ENCODE peak calls at places on chromosomes 16 and 17, in ten cellular contexts. C is heart left ventricle; N is fibroblast of lung; T is NK-92 treated with Interleukin-12 subunit alpha and Interleukin-12 subunit beta, amount 100 ng/mL, for 24 hours; F is IMR-90; L is NCI-H1092 treated with DMSO at 0.1 percent for 48 hours; K is caudate nucleus; M is stimulated activated CD4-positive, alpha-beta T cell treated with anti-CD3 and anti-CD28 coated beads, Interleukin-1b, Interleukin-23, amount 100 ng/mL, for 24 hours; Z is astrocyte of the cerebellum; S is neural progenitor cell. W is an unnamed sample.

GRCh38 chr17:47066841-47067682 is 88.0 kb upstream of the RPRML start:
- DNase-seq in C (peak; percentile 89), N (peak; percentile 92), T (peak; percentile 77), F (peak; percentile 93), L (peak; percentile 80), K (peak; percentile 53), M (peak; percentile 62), Z (peak; percentile 82), S (peak; percentile 91), W (peak; percentile 94)

GRCh38 chr17:73203135-73203787 is 10.4 kb downstream of the COG1 start:
- DNase-seq in C (peak; percentile 41), N (peak; percentile 30), T (no peak), F (no peak), L (peak; percentile 24), K (no peak), M (no peak), Z (no peak), S (no peak), W (peak; percentile 65)

GRCh38 chr16:22736791-22737190 is 77.2 kb upstream of the HS3ST2 start:
- DNase-seq in C (no peak), N (no peak), T (no peak), F (no peak), L (no peak), K (no peak), M (no peak), Z (no peak), S (no peak), W (no peak)

GRCh38 chr16:84617068-84617630 is 729 bp downstream of the COTL1 start:
- DNase-seq in C (peak; percentile 39), N (no peak), T (peak; percentile 36), F (no peak), L (no peak), K (no peak), M (peak; percentile 43), Z (no peak), S (peak; percentile 30), W (no peak)

GRCh38 chr17:81518785-81519283 is 6.2 kb upstream of the ACTG1 start:
- DNase-seq in C (peak; percentile 67), N (no peak), T (no peak), F (no peak), L (no peak), K (no peak), M (no peak), Z (no peak), S (peak; percentile 48), W (peak; percentile 38)

GRCh38 chr16:11439216-11439615 is 94.0 kb downstream of the RMI2 start:
- DNase-seq in C (no peak), N (no peak), T (no peak), F (no peak), L (no peak), K (no peak), M (no peak), Z (no peak), S (no peak), W (no peak)

GRCh38 chr17:4970273-4970672 is 2.7 kb upstream of the SPAG7 start:
- DNase-seq in C (no peak), N (no peak), T (no peak), F (no peak), L (no peak), K (no peak), M (no peak), Z (no peak), S (no peak), W (no peak)

GRCh38 chr17:82775033-82775823 is 23.4 kb downstream of the TBCD start:
- DNase-seq in C (peak; percentile 77), N (peak; percentile 34), T (no peak), F (no peak), L (peak; percentile 34), K (peak; percentile 44), M (no peak), Z (no peak), S (peak; percentile 74), W (peak; percentile 52)

GRCh38 chr17:80646328-80646727 is 101.7 kb downstream of the RPTOR start:
- DNase-seq in C (no peak), N (no peak), T (no peak), F (no peak), L (peak; percentile 79), K (no peak), M (no peak), Z (no peak), S (no peak), W (no peak)

GRCh38 chr16:70772493-70772892 is 28.5 kb downstream of the VAC14 start:
- DNase-seq in C (no peak), N (peak; percentile 50), T (no peak), F (peak; percentile 44), L (no peak), K (no peak), M (no peak), Z (no peak), S (no peak), W (peak; percentile 69)

GRCh38 chr17:47879028-47879585 is 16.9 kb upstream of the SP2 start:
- DNase-seq in C (no peak), N (peak; percentile 87), T (no peak), F (peak; percentile 78), L (no peak), K (no peak), M (no peak), Z (no peak), S (no peak), W (no peak)

GRCh38 chr17:43416998-43417891 is 18.5 kb downstream of the ARL4D start:
- DNase-seq in C (peak; percentile 83), N (peak; percentile 77), T (no peak), F (peak; percentile 37), L (peak; percentile 5), K (peak; percentile 86), M (no peak), Z (no peak), S (no peak), W (peak; percentile 51)

GRCh38 chr17:75181608-75182318 is 996 bp downstream of the SUMO2 start:
- DNase-seq in C (no peak), N (no peak), T (no peak), F (no peak), L (no peak), K (no peak), M (peak; percentile 21), Z (no peak), S (peak; percentile 50), W (no peak)

GRCh38 chr16:75306102-75306762 is 54.8 kb upstream of the BCAR1 start:
- DNase-seq in C (no peak), N (peak; percentile 51), T (no peak), F (peak; percentile 47), L (no peak), K (no peak), M (no peak), Z (no peak), S (no peak), W (no peak)

W was measured in cardiac fibroblast.